ENCODE peak calls at places on chromosome 13, in six cellular contexts. One of them, this sample, is unnamed.
A peak's percentile ranks its signal among the peaks of the same experiment; 100 is the strongest.

GRCh38 chr13:31538067-31539042 is 201.0 kb upstream of the RXFP2 start:
- DNase-seq in activated CD4-positive, alpha-beta T cell treated with anti-CD3 and anti-CD28 coated beads, Interleukin-2, amount 50 U/mL, for 1 hour: no peak
- DNase-seq in C1 segment of cervical spinal cord: no peak
- DNase-seq in mesothelial cell of epicardium: peak; percentile 59
- DNase-seq in Karpas-422: no peak
- DNase-seq in tibial nerve: no peak
- DNase-seq in this sample: no peak

GRCh38 chr13:29454931-29455481 is 140.5 kb downstream of the SLC7A1 start:
- DNase-seq in activated CD4-positive, alpha-beta T cell treated with anti-CD3 and anti-CD28 coated beads, Interleukin-2, amount 50 U/mL, for 1 hour: no peak
- DNase-seq in C1 segment of cervical spinal cord: no peak
- DNase-seq in mesothelial cell of epicardium: no peak
- DNase-seq in Karpas-422: peak; percentile 68
- DNase-seq in tibial nerve: no peak
- DNase-seq in this sample: no peak

GRCh38 chr13:98749501-98749900 is 3.0 kb downstream of the SLC15A1 start:
- DNase-seq in activated CD4-positive, alpha-beta T cell treated with anti-CD3 and anti-CD28 coated beads, Interleukin-2, amount 50 U/mL, for 1 hour: no peak
- DNase-seq in C1 segment of cervical spinal cord: no peak
- DNase-seq in mesothelial cell of epicardium: no peak
- DNase-seq in Karpas-422: no peak
- DNase-seq in tibial nerve: no peak
- DNase-seq in this sample: no peak

GRCh38 chr13:77599351-77599750 is 63.8 kb downstream of the SCEL start:
- DNase-seq in activated CD4-positive, alpha-beta T cell treated with anti-CD3 and anti-CD28 coated beads, Interleukin-2, amount 50 U/mL, for 1 hour: no peak
- DNase-seq in C1 segment of cervical spinal cord: no peak
- DNase-seq in mesothelial cell of epicardium: no peak
- DNase-seq in Karpas-422: no peak
- DNase-seq in tibial nerve: no peak
- DNase-seq in this sample: no peak

GRCh38 chr13:40273173-40274000 is 393.1 kb downstream of the FOXO1 start:
- DNase-seq in activated CD4-positive, alpha-beta T cell treated with anti-CD3 and anti-CD28 coated beads, Interleukin-2, amount 50 U/mL, for 1 hour: no peak
- DNase-seq in C1 segment of cervical spinal cord: peak; percentile 22
- DNase-seq in mesothelial cell of epicardium: no peak
- DNase-seq in Karpas-422: no peak
- DNase-seq in tibial nerve: no peak
- DNase-seq in this sample: no peak

GRCh38 chr13:81990652-81991051 is 1649.7 kb upstream of the SPRY2 start:
- DNase-seq in activated CD4-positive, alpha-beta T cell treated with anti-CD3 and anti-CD28 coated beads, Interleukin-2, amount 50 U/mL, for 1 hour: no peak
- DNase-seq in C1 segment of cervical spinal cord: no peak
- DNase-seq in mesothelial cell of epicardium: no peak
- DNase-seq in Karpas-422: no peak
- DNase-seq in tibial nerve: no peak
- DNase-seq in this sample: no peak

GRCh38 chr13:49086711-49087110 is 111.0 kb downstream of the FNDC3A start:
- DNase-seq in activated CD4-positive, alpha-beta T cell treated with anti-CD3 and anti-CD28 coated beads, Interleukin-2, amount 50 U/mL, for 1 hour: no peak
- DNase-seq in C1 segment of cervical spinal cord: no peak
- DNase-seq in mesothelial cell of epicardium: no peak
- DNase-seq in Karpas-422: peak; percentile 60
- DNase-seq in tibial nerve: no peak
- DNase-seq in this sample: no peak

GRCh38 chr13:37995052-37995451 is 125.5 kb upstream of the TRPC4 start:
- DNase-seq in activated CD4-positive, alpha-beta T cell treated with anti-CD3 and anti-CD28 coated beads, Interleukin-2, amount 50 U/mL, for 1 hour: no peak
- DNase-seq in C1 segment of cervical spinal cord: no peak
- DNase-seq in mesothelial cell of epicardium: no peak
- DNase-seq in Karpas-422: no peak
- DNase-seq in tibial nerve: no peak
- DNase-seq in this sample: peak; percentile 46

GRCh38 chr13:60759499-60759898 is 362.5 kb downstream of the TDRD3 start:
- DNase-seq in activated CD4-positive, alpha-beta T cell treated with anti-CD3 and anti-CD28 coated beads, Interleukin-2, amount 50 U/mL, for 1 hour: no peak
- DNase-seq in C1 segment of cervical spinal cord: no peak
- DNase-seq in mesothelial cell of epicardium: no peak
- DNase-seq in Karpas-422: no peak
- DNase-seq in tibial nerve: no peak
- DNase-seq in this sample: no peak

GRCh38 chr13:42696191-42696590 is 85.2 kb upstream of the FAM216B start:
- DNase-seq in activated CD4-positive, alpha-beta T cell treated with anti-CD3 and anti-CD28 coated beads, Interleukin-2, amount 50 U/mL, for 1 hour: no peak
- DNase-seq in C1 segment of cervical spinal cord: no peak
- DNase-seq in mesothelial cell of epicardium: no peak
- DNase-seq in Karpas-422: no peak
- DNase-seq in tibial nerve: no peak
- DNase-seq in this sample: no peak

GRCh38 chr13:42574435-42575311 is 721 bp downstream of the TNFSF11 start:
- DNase-seq in activated CD4-positive, alpha-beta T cell treated with anti-CD3 and anti-CD28 coated beads, Interleukin-2, amount 50 U/mL, for 1 hour: peak; percentile 13
- DNase-seq in C1 segment of cervical spinal cord: no peak
- DNase-seq in mesothelial cell of epicardium: no peak
- DNase-seq in Karpas-422: no peak
- DNase-seq in tibial nerve: no peak
- DNase-seq in this sample: no peak

GRCh38 chr13:41520699-41521630 is 63.6 kb downstream of the RGCC start:
- DNase-seq in activated CD4-positive, alpha-beta T cell treated with anti-CD3 and anti-CD28 coated beads, Interleukin-2, amount 50 U/mL, for 1 hour: no peak
- DNase-seq in C1 segment of cervical spinal cord: no peak
- DNase-seq in mesothelial cell of epicardium: no peak
- DNase-seq in Karpas-422: peak; percentile 20
- DNase-seq in tibial nerve: no peak
- DNase-seq in this sample: no peak

GRCh38 chr13:99335087-99335486 is 27.9 kb upstream of the GPR183 start:
- DNase-seq in activated CD4-positive, alpha-beta T cell treated with anti-CD3 and anti-CD28 coated beads, Interleukin-2, amount 50 U/mL, for 1 hour: no peak
- DNase-seq in C1 segment of cervical spinal cord: no peak
- DNase-seq in mesothelial cell of epicardium: no peak
- DNase-seq in Karpas-422: no peak
- DNase-seq in tibial nerve: no peak
- DNase-seq in this sample: no peak

GRCh38 chr13:27264181-27264580 is 6.4 kb upstream of the RASL11A start:
- DNase-seq in activated CD4-positive, alpha-beta T cell treated with anti-CD3 and anti-CD28 coated beads, Interleukin-2, amount 50 U/mL, for 1 hour: no peak
- DNase-seq in C1 segment of cervical spinal cord: peak; percentile 9
- DNase-seq in mesothelial cell of epicardium: no peak
- DNase-seq in Karpas-422: peak; percentile 60
- DNase-seq in tibial nerve: no peak
- DNase-seq in this sample: no peak

GRCh38 chr13:72246396-72246795 is 379.4 kb upstream of the DACH1 start:
- DNase-seq in activated CD4-positive, alpha-beta T cell treated with anti-CD3 and anti-CD28 coated beads, Interleukin-2, amount 50 U/mL, for 1 hour: no peak
- DNase-seq in C1 segment of cervical spinal cord: no peak
- DNase-seq in mesothelial cell of epicardium: no peak
- DNase-seq in Karpas-422: no peak
- DNase-seq in tibial nerve: no peak
- DNase-seq in this sample: no peak

GRCh38 chr13:113820813-113821651 is 42.8 kb downstream of the GAS6 start:
- DNase-seq in activated CD4-positive, alpha-beta T cell treated with anti-CD3 and anti-CD28 coated beads, Interleukin-2, amount 50 U/mL, for 1 hour: no peak
- DNase-seq in C1 segment of cervical spinal cord: peak; percentile 77
- DNase-seq in mesothelial cell of epicardium: no peak
- DNase-seq in Karpas-422: no peak
- DNase-seq in tibial nerve: peak; percentile 75
- DNase-seq in this sample: no peak

GRCh38 chr13:49532593-49532992 is 36.8 kb downstream of the PHF11 start:
- DNase-seq in activated CD4-positive, alpha-beta T cell treated with anti-CD3 and anti-CD28 coated beads, Interleukin-2, amount 50 U/mL, for 1 hour: no peak
- DNase-seq in C1 segment of cervical spinal cord: no peak
- DNase-seq in mesothelial cell of epicardium: no peak
- DNase-seq in Karpas-422: no peak
- DNase-seq in tibial nerve: no peak
- DNase-seq in this sample: no peak

GRCh38 chr13:33690321-33690720 is 127.6 kb upstream of the RFC3 start:
- DNase-seq in activated CD4-positive, alpha-beta T cell treated with anti-CD3 and anti-CD28 coated beads, Interleukin-2, amount 50 U/mL, for 1 hour: no peak
- DNase-seq in C1 segment of cervical spinal cord: no peak
- DNase-seq in mesothelial cell of epicardium: no peak
- DNase-seq in Karpas-422: no peak
- DNase-seq in tibial nerve: no peak
- DNase-seq in this sample: no peak

This sample was measured in NCI-H2081 treated with DMSO at 0.1 percent for 48 hours.